ENCODE peak calls at places on chromosomes 2 and 18, in ten cellular contexts. J, U, Y, A, D, O, Z, Q, B and W are unnamed samples.

GRCh38 chr2:86290596-86291327 is 46.7 kb downstream of the REEP1 start:
- DNase-seq in A (no peak), Q (no peak), J (no peak), U (no peak), O (no peak), D (no peak), Y (no peak), B (no peak), Z (no peak), W (no peak)

GRCh38 chr2:64524604-64525322 is 635 bp downstream of the AFTPH start:
- DNase-seq in U (peak; percentile 38), A (peak; percentile 78), O (peak; percentile 37), Y (peak; percentile 44), D (peak; percentile 69), J (peak; percentile 26), B (no peak), Q (peak; percentile 42), Z (peak; percentile 44), W (no peak)

GRCh38 chr18:69399253-69399652 is 1.4 kb upstream of the DOK6 start:
- DNase-seq in Z (no peak), O (no peak), B (no peak), D (no peak), A (no peak), Y (no peak), J (no peak), U (no peak), Q (no peak), W (no peak)

GRCh38 chr18:30971338-30971956 is 71.1 kb downstream of the DSC3 start:
- DNase-seq in J (no peak), O (no peak), Y (no peak), D (no peak), B (no peak), Q (peak; percentile 56), A (peak; percentile 14), Z (no peak), U (no peak), W (no peak)

GRCh38 chr2:101942846-101943245 is 48.9 kb upstream of the IL1R2 start:
- DNase-seq in U (no peak), A (no peak), B (no peak), D (no peak), J (no peak), Z (no peak), O (no peak), Q (no peak), Y (no peak), W (no peak)

GRCh38 chr2:233854241-233854981 is at the start of gene HJURP:
- DNase-seq in A (peak; percentile 99), D (peak; percentile 95), Q (peak; percentile 94), Y (peak; percentile 93), J (peak; percentile 95), Z (peak; percentile 92), U (peak; percentile 94), B (peak; percentile 94), O (peak; percentile 90), W (peak; percentile 90)

GRCh38 chr2:231393149-231394131 is 2.1 kb upstream of the B3GNT7 start:
- DNase-seq in U (no peak), Q (no peak), O (no peak), Z (peak; percentile 56), A (peak; percentile 47), B (no peak), D (no peak), J (no peak), Y (no peak), W (peak; percentile 67)

GRCh38 chr2:8452979-8453903 is 228.6 kb upstream of the ID2 start:
- DNase-seq in Z (no peak), O (no peak), B (no peak), U (peak; percentile 62), J (no peak), Q (peak; percentile 16), Y (no peak), D (peak; percentile 45), A (no peak), W (no peak)

GRCh38 chr2:11224887-11225286 is 69.6 kb downstream of the SLC66A3 start:
- DNase-seq in A (no peak), U (no peak), D (no peak), B (no peak), O (no peak), J (no peak), Z (no peak), Q (no peak), Y (no peak), W (no peak)

GRCh38 chr2:21466528-21466927 is 342.8 kb downstream of the TDRD15 start:
- DNase-seq in B (no peak), Q (no peak), O (no peak), Y (no peak), D (no peak), J (no peak), U (no peak), Z (no peak), A (no peak), W (no peak)

GRCh38 chr2:191869178-191869577 is 22.3 kb upstream of the CAVIN2 start:
- DNase-seq in D (no peak), O (no peak), Z (peak; percentile 25), J (no peak), Y (no peak), B (no peak), U (peak; percentile 41), Q (peak; percentile 79), A (no peak), W (peak; percentile 7)

GRCh38 chr2:150732491-150732890 is 245.0 kb upstream of the RND3 start:
- DNase-seq in U (no peak), O (no peak), J (no peak), B (no peak), Q (no peak), A (no peak), Y (no peak), Z (no peak), D (no peak), W (no peak)

GRCh38 chr18:8747440-8747937 is 42.1 kb downstream of the MTCL1 start:
- DNase-seq in D (no peak), Q (no peak), Z (no peak), A (no peak), B (no peak), U (no peak), Y (no peak), J (no peak), O (no peak), W (no peak)

GRCh38 chr2:121804340-121804739 is 48.9 kb downstream of the TSN start:
- DNase-seq in Y (no peak), B (no peak), O (no peak), D (no peak), A (peak; percentile 85), Z (no peak), J (no peak), Q (peak; percentile 30), U (no peak), W (peak; percentile 45)
- TF ChIP-seq EP300 in Y (no peak), B (no peak), O (no peak), D (no peak), A (no peak), Z (no peak), J (no peak), Q (no peak), U (no peak), W (no peak)

GRCh38 chr2:953975-954686 is 3.5 kb downstream of the SNTG2 start:
- DNase-seq in D (no peak), Y (no peak), A (peak; percentile 71), B (no peak), U (no peak), Z (no peak), Q (no peak), O (no peak), J (no peak), W (no peak)
- TF ChIP-seq EP300 in D (no peak), Y (no peak), A (no peak), B (no peak), U (no peak), Z (no peak), Q (no peak), O (no peak), J (no peak), W (no peak)

GRCh38 chr2:71640459-71640858 is 187.1 kb downstream of the DYSF start:
- DNase-seq in U (no peak), Y (no peak), A (no peak), Z (no peak), B (no peak), Q (no peak), J (no peak), O (no peak), D (no peak), W (no peak)

GRCh38 chr2:71635798-71636197 is 182.4 kb downstream of the DYSF start:
- DNase-seq in Q (no peak), J (no peak), U (no peak), O (no peak), A (no peak), Y (no peak), Z (no peak), B (no peak), D (no peak), W (no peak)

GRCh38 chr2:71637736-71638135 is 184.4 kb downstream of the DYSF start:
- DNase-seq in Z (no peak), U (no peak), A (no peak), O (no peak), J (no peak), Q (no peak), B (no peak), Y (no peak), D (no peak), W (no peak)

GRCh38 chr2:71637168-71637567 is 183.8 kb downstream of the DYSF start:
- DNase-seq in Z (no peak), Y (no peak), D (no peak), Q (no peak), B (no peak), J (no peak), O (no peak), U (no peak), A (no peak), W (no peak)

DNA sequence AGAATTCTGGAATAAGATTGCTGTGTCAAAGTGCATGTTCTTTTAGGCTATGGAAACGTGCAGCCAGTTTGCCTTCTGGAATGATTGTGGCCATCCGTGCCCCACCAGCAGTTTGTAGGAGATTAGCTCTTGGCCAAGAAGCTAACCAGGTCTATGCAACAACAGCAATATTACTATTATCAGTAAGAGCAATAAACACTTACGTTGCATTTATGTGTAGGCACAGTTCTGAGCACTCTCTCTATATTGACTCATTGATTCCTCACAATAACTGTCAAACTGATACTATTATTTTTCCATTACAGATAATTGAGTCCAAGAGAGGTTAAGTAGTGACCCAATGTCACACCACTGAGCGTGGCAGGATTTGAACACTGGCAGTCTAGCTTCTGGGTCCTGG is 186.4 kb downstream of the DYSF start:
- DNase-seq in U (no peak), J (no peak), B (no peak), Z (no peak), Y (no peak), D (no peak), A (no peak), Q (no peak), O (no peak), W (no peak)
- TF ChIP-seq EP300 in U (no peak), J (no peak), B (no peak), Z (no peak), Y (no peak), D (no peak), A (no peak), Q (no peak), O (no peak), W (no peak)

DNA sequence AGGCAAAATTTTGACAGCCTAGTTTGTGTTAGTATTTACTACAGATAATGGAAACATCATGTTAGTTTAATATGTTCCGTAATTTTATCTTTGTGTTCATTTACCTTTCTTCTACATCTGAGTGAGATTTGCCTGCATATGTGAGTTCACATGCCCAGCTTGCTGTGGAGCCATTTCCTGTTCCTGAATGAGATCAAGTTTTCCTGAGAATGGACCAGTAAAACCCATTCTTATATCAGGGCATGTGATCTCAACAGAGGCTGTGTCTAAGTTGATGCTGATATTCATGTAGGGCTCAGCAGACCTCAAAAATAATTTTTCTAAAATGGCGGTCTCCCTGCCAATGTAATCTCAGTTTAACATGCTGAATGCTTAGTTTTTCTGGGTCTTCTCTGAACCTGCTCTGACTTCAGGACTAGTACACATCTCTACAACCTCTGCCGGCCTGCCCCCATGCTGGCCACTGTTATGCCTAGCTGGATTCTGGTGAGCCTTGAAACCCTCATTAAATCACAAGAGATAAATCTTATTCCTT is 1.0 kb downstream of the IL1A start:
- DNase-seq in B (no peak), U (no peak), Q (no peak), A (no peak), Z (no peak), O (no peak), D (no peak), J (no peak), Y (no peak), W (no peak)
- TF ChIP-seq EP300 in B (no peak), U (no peak), Q (no peak), A (no peak), Z (no peak), O (no peak), D (no peak), J (no peak), Y (no peak), W (no peak)